ENCODE peak calls at places on chromosome 1, in seven cellular contexts. B is activated naive CD8-positive, alpha-beta T cell treated with anti-CD3 and anti-CD28 coated beads for 36 hours; T is stimulated activated CD8-positive, alpha-beta memory T cell treated with anti-CD3 and anti-CD28 coated beads, Interleukin-2, amount 100 ng/mL, for 1 hour; P is IMR-90; N is psoas muscle; G is fibroblast of mammary gland; Y is NCI-H2171 treated with DMSO at 0.1 percent for 48 hours. O is an unnamed sample.

GRCh38 chr1:156072251-156072650 is 10.0 kb downstream of the MEX3A start:
- DNase-seq in P (no peak), B (no peak), T (no peak), N (no peak), Y (no peak), G (no peak), O (no peak)

GRCh38 chr1:151756291-151756690 is 7.0 kb downstream of the MRPL9 start:
- DNase-seq in G (peak; percentile 46), N (no peak), B (no peak), T (no peak), P (peak; percentile 44), Y (no peak), O (peak; percentile 14)

GRCh38 chr1:230139741-230140140 is 72.7 kb downstream of the GALNT2 start:
- DNase-seq in Y (no peak), P (peak; percentile 36), B (no peak), G (no peak), T (no peak), N (no peak), O (no peak)

GRCh38 chr1:44237721-44238457 is 24.6 kb downstream of the DMAP1 start:
- DNase-seq in P (peak; percentile 25), B (peak; percentile 70), N (no peak), G (peak; percentile 64), T (no peak), Y (no peak), O (peak; percentile 71)

GRCh38 chr1:238364214-238364892 is 473.6 kb upstream of the ZP4 start:
- DNase-seq in G (no peak), Y (no peak), T (no peak), N (no peak), B (no peak), P (no peak), O (no peak)

GRCh38 chr1:38923607-38924006 is 18.0 kb downstream of the RHBDL2 start:
- DNase-seq in B (no peak), N (no peak), Y (no peak), G (no peak), P (no peak), T (no peak), O (no peak)

GRCh38 chr1:21553116-21553926 is 44.1 kb downstream of the ALPL start:
- DNase-seq in T (no peak), G (peak; percentile 74), Y (peak; percentile 72), P (peak; percentile 89), N (no peak), B (no peak), O (peak; percentile 87)

GRCh38 chr1:229627003-229627402 is 956 bp downstream of the URB2 start:
- DNase-seq in Y (no peak), P (no peak), N (no peak), B (no peak), G (no peak), T (no peak), O (no peak)

GRCh38 chr1:113452921-113453770 is 62.8 kb downstream of the MAGI3 start:
- DNase-seq in P (peak; percentile 66), N (no peak), Y (peak; percentile 21), B (no peak), G (peak; percentile 71), T (no peak), O (peak; percentile 42)

GRCh38 chr1:67937651-67938050 is 104.4 kb upstream of the GNG12 start:
- DNase-seq in Y (no peak), N (no peak), P (peak; percentile 73), T (no peak), B (no peak), G (peak; percentile 66), O (no peak)

GRCh38 chr1:19113362-19114092 is 96.5 kb downstream of the UBR4 start:
- DNase-seq in B (peak; percentile 9), G (peak; percentile 28), N (no peak), Y (peak; percentile 37), T (no peak), P (peak; percentile 18), O (peak; percentile 24)

GRCh38 chr1:240511789-240512188 is 100.2 kb downstream of the GREM2 start:
- DNase-seq in B (no peak), T (no peak), N (no peak), P (no peak), G (no peak), Y (no peak), O (no peak)

GRCh38 chr1:1033731-1034437 is 14.0 kb downstream of the AGRN start:
- DNase-seq in P (no peak), G (no peak), B (peak; percentile 36), T (no peak), N (no peak), Y (no peak), O (no peak)